ENCODE peak calls at places on chromosomes 11 and 22, in four cellular contexts. J, P, T and B are unnamed samples.

GRCh38 chr11:8192016-8192895 is 23.4 kb upstream of the RIC3 start:
- DNase-seq in J (peak; percentile 14), P (peak; percentile 65), T (peak; percentile 46), B (no peak)

GRCh38 chr11:24267015-24267414 is 229.8 kb upstream of the LUZP2 start:
- DNase-seq in J (no peak), P (no peak), T (no peak), B (no peak)

GRCh38 chr11:17827006-17827405 is 92.4 kb downstream of the KCNC1 start:
- DNase-seq in J (no peak), P (no peak), T (no peak), B (no peak)

GRCh38 chr11:115338476-115338875 is 165.7 kb downstream of the CADM1 start:
- DNase-seq in J (no peak), P (no peak), T (no peak), B (no peak)

GRCh38 chr11:6693342-6694228 is 10.4 kb upstream of the MRPL17 start:
- DNase-seq in J (no peak), P (peak; percentile 94), T (no peak), B (peak; percentile 76)

GRCh38 chr11:129374993-129375721 is 491 bp upstream of the BARX2 start:
- DNase-seq in J (no peak), P (no peak), T (no peak), B (no peak)

GRCh38 chr11:128521697-128522062 is 65.7 kb downstream of the ETS1 start:
- DNase-seq in J (no peak), P (no peak), T (no peak), B (no peak)

GRCh38 chr11:26976389-26976788 is 17.5 kb upstream of the FIBIN start:
- DNase-seq in J (no peak), P (peak; percentile 85), T (no peak), B (no peak)

GRCh38 chr11:122215244-122215992 is 99.4 kb upstream of the BLID start:
- DNase-seq in J (no peak), P (peak; percentile 97), T (peak; percentile 80), B (peak; percentile 83)

GRCh38 chr11:114314096-114314495 is 17.9 kb downstream of the NNMT start:
- DNase-seq in J (no peak), P (no peak), T (no peak), B (no peak)

GRCh38 chr11:69882270-69882608 is 63.0 kb upstream of the FGF3 start:
- DNase-seq in J (no peak), P (no peak), T (no peak), B (no peak)

GRCh38 chr22:19111584-19111983 is 10.6 kb downstream of the DGCR2 start:
- DNase-seq in J (no peak), P (no peak), T (no peak), B (no peak)

GRCh38 chr11:11620251-11620965 is 1.4 kb downstream of the GALNT18 start:
- DNase-seq in J (no peak), P (no peak), T (peak; percentile 55), B (peak; percentile 78)

GRCh38 chr11:93735627-93736026 is 5.7 kb downstream of the TAF1D start:
- DNase-seq in J (no peak), P (no peak), T (no peak), B (no peak)

GRCh38 chr22:30027791-30028190 is 52.5 kb upstream of the HORMAD2 start:
- DNase-seq in J (no peak), P (no peak), T (no peak), B (no peak)

GRCh38 chr11:31803813-31804438 is 7.2 kb downstream of the PAX6 start:
- DNase-seq in J (no peak), P (no peak), T (no peak), B (no peak)

GRCh38 chr22:49210606-49211005 is 617.1 kb downstream of the BRD1 start:
- DNase-seq in J (no peak), P (no peak), T (peak; percentile 4), B (peak; percentile 52)

GRCh38 chr11:79419120-79419519 is 21.7 kb downstream of the TENM4 start:
- DNase-seq in J (no peak), P (peak; percentile 66), T (no peak), B (no peak)

GRCh38 chr11:19426719-19427066 is 185.9 kb upstream of the E2F8 start:
- DNase-seq in J (no peak), P (no peak), T (no peak), B (no peak)

GRCh38 chr11:35174666-35175065 is 35.7 kb downstream of the CD44 start:
- DNase-seq in J (no peak), P (peak; percentile 74), T (no peak), B (no peak)

GRCh38 chr22:21026783-21027692 is 5.3 kb downstream of the SLC7A4 start:
- DNase-seq in J (no peak), P (peak; percentile 65), T (peak; percentile 49), B (no peak)

GRCh38 chr22:45777046-45777851 is 105.6 kb downstream of the ATXN10 start:
- DNase-seq in J (no peak), P (no peak), T (no peak), B (no peak)